ENCODE peak calls at places on chromosomes 3 and 15, in eight cellular contexts. O, A, E, C, I, M, W and L are unnamed samples.

GRCh38 chr3:50408445-50408953 is 49.2 kb upstream of the TMEM115 start:
- DNase-seq in I (no peak), E (no peak), O (no peak), A (no peak), M (no peak), W (no peak), C (no peak), L (no peak)

GRCh38 chr15:88061452-88061851 is 195.1 kb downstream of the NTRK3 start:
- DNase-seq in W (no peak), I (no peak), M (no peak), C (no peak), O (no peak), A (no peak), E (no peak), L (no peak)

GRCh38 chr3:49723301-49723630 is 485 bp downstream of the GMPPB start:
- DNase-seq in C (peak; percentile 72), O (peak; percentile 20), E (peak; percentile 56), W (peak; percentile 53), M (no peak), A (peak; percentile 55), I (no peak), L (no peak)

GRCh38 chr15:61118885-61119284 is 110.2 kb downstream of the RORA start:
- DNase-seq in O (no peak), I (no peak), E (no peak), C (no peak), M (no peak), W (no peak), A (no peak), L (no peak)

GRCh38 chr3:169623971-169624370 is 39.5 kb downstream of the MECOM start:
- DNase-seq in M (no peak), O (no peak), E (no peak), W (no peak), A (no peak), C (no peak), I (no peak), L (peak; percentile 6)

GRCh38 chr3:195236076-195236798 is 34.7 kb downstream of the XXYLT1 start:
- DNase-seq in C (no peak), A (no peak), W (no peak), E (no peak), M (no peak), O (no peak), I (no peak), L (no peak)

GRCh38 chr15:45026646-45027045 is 3.7 kb downstream of the SORD start:
- DNase-seq in O (no peak), E (no peak), A (no peak), C (no peak), W (no peak), I (no peak), M (no peak), L (no peak)

GRCh38 chr3:72346526-72346926 is 501.7 kb downstream of the SHQ1 start:
- DNase-seq in I (peak; percentile 98), A (no peak), O (no peak), M (peak; percentile 97), C (no peak), W (peak; percentile 62), E (no peak), L (peak; percentile 88)

GRCh38 chr15:99605490-99605931 is 39.7 kb downstream of the MEF2A start:
- DNase-seq in E (no peak), M (no peak), A (peak; percentile 9), I (no peak), W (peak; percentile 32), O (no peak), C (no peak), L (peak; percentile 46)

GRCh38 chr3:66432041-66432766 is 68.6 kb downstream of the LRIG1 start:
- DNase-seq in M (no peak), O (no peak), C (no peak), I (no peak), W (no peak), A (no peak), E (no peak), L (no peak)

GRCh38 chr3:13189639-13190375 is 116.6 kb upstream of the IQSEC1 start:
- DNase-seq in C (no peak), W (peak; percentile 84), O (no peak), E (no peak), M (no peak), I (no peak), A (peak; percentile 15), L (no peak)

GRCh38 chr3:72692959-72693518 is 155.2 kb downstream of the SHQ1 start:
- DNase-seq in I (no peak), M (no peak), E (no peak), W (no peak), A (no peak), O (no peak), C (no peak), L (peak; percentile 45)

GRCh38 chr15:77282333-77282732 is 137.6 kb downstream of the PEAK1 start:
- DNase-seq in A (no peak), E (no peak), M (peak; percentile 71), O (no peak), I (peak; percentile 63), W (peak; percentile 20), C (peak; percentile 23), L (peak; percentile 91)

GRCh38 chr3:142319094-142319493 is 93.7 kb upstream of the GK5 start:
- DNase-seq in A (no peak), I (no peak), O (no peak), E (no peak), W (peak; percentile 76), C (no peak), M (no peak), L (no peak)

GRCh38 chr3:19293295-19293694 is 145.0 kb downstream of the KCNH8 start:
- DNase-seq in I (no peak), M (no peak), O (no peak), C (no peak), E (no peak), W (no peak), A (no peak), L (no peak)

GRCh38 chr3:121855555-121855954 is 20.5 kb downstream of the EAF2 start:
- DNase-seq in A (no peak), I (no peak), E (no peak), M (no peak), W (peak; percentile 73), C (no peak), O (no peak), L (no peak)

GRCh38 chr3:151047636-151048035 is 37.8 kb upstream of the MED12L start:
- DNase-seq in I (no peak), A (no peak), C (no peak), E (no peak), W (no peak), M (no peak), O (no peak), L (no peak)